ENCODE peak calls at places on chromosomes 11 and 22, in eight cellular contexts. F, N, S, I, E, D, O and B are unnamed samples.

GRCh38 chr22:48838376-48838775 is 989.3 kb downstream of the BRD1 start:
- DNase-seq in F (no peak), N (no peak), S (no peak), I (no peak), E (no peak), D (no peak), O (no peak), B (no peak)

GRCh38 chr11:104343578-104343977 is 179.6 kb upstream of the PDGFD start:
- DNase-seq in F (no peak), N (peak), S (no peak), I (no peak), E (no peak), D (no peak), O (no peak), B (peak)

GRCh38 chr11:120079750-120080610 is 57.9 kb downstream of the TRIM29 start:
- DNase-seq in F (no peak), N (no peak), S (no peak), I (no peak), E (no peak), D (no peak), O (no peak), B (no peak)

GRCh38 chr11:113615773-113616172 is 90.3 kb downstream of the TMPRSS5 start:
- DNase-seq in F (peak), N (no peak), S (no peak), I (no peak), E (no peak), D (peak), O (no peak), B (no peak)

GRCh38 chr11:116255234-116255953 is 517.4 kb downstream of the BUD13 start:
- DNase-seq in F (no peak), N (no peak), S (no peak), I (no peak), E (no peak), D (no peak), O (no peak), B (no peak)

GRCh38 chr22:46406349-46406748 is 70.8 kb downstream of the TRMU start:
- DNase-seq in F (no peak), N (no peak), S (no peak), I (no peak), E (no peak), D (no peak), O (no peak), B (no peak)

GRCh38 chr22:23243006-23243573 is 62.8 kb downstream of the BCR start:
- DNase-seq in F (no peak), N (no peak), S (no peak), I (no peak), E (peak), D (no peak), O (no peak), B (peak)

GRCh38 chr22:27667121-27667843 is 134.3 kb downstream of the MN1 start:
- DNase-seq in F (peak), N (no peak), S (no peak), I (no peak), E (no peak), D (no peak), O (peak), B (no peak)

GRCh38 chr11:911031-911889 is 650 bp upstream of the CHID1 start:
- DNase-seq in F (peak), N (no peak), S (peak), I (no peak), E (peak), D (peak), O (peak), B (no peak)

GRCh38 chr11:64924910-64925284 is 408 bp downstream of the PPP2R5B start:
- DNase-seq in F (no peak), N (peak), S (no peak), I (no peak), E (peak), D (no peak), O (no peak), B (no peak)

GRCh38 chr11:104876324-104876723 is 21.9 kb downstream of the CASP12 start:
- DNase-seq in F (peak), N (no peak), S (no peak), I (no peak), E (no peak), D (no peak), O (no peak), B (no peak)

GRCh38 chr22:19641254-19641982 is 72.9 kb upstream of the SEPTIN5 start:
- DNase-seq in F (no peak), N (peak), S (no peak), I (peak), E (no peak), D (no peak), O (no peak), B (no peak)

GRCh38 chr22:50400406-50400805 is 57.3 kb downstream of the PPP6R2 start:
- DNase-seq in F (no peak), N (no peak), S (no peak), I (no peak), E (no peak), D (no peak), O (no peak), B (no peak)